ENCODE peak calls at places on chromosomes 13 and 19, in ten cellular contexts. One of them, this sample, is unnamed.

GRCh38 chr13:44756411-44756810 is 180.3 kb upstream of the TSC22D1 start:
- DNase-seq in gastrocnemius medialis: no peak
- DNase-seq in epithelial cell of esophagus: no peak
- DNase-seq in lower leg skin: no peak
- DNase-seq in right atrium auricular region: no peak
- DNase-seq in heart right ventricle: no peak
- DNase-seq in tibial nerve: no peak
- DNase-seq in mucosa of descending colon: no peak
- DNase-seq in AG04450: no peak
- DNase-seq in pancreas: no peak
- DNase-seq in this sample: no peak

GRCh38 chr13:21218351-21219043 is 42.0 kb downstream of the MRPL57 start:
- DNase-seq in gastrocnemius medialis: no peak
- DNase-seq in epithelial cell of esophagus: no peak
- DNase-seq in lower leg skin: no peak
- DNase-seq in right atrium auricular region: no peak
- DNase-seq in heart right ventricle: no peak
- DNase-seq in tibial nerve: no peak
- DNase-seq in mucosa of descending colon: no peak
- DNase-seq in AG04450: no peak
- DNase-seq in pancreas: no peak
- DNase-seq in this sample: no peak

GRCh38 chr13:43908156-43909126 is 28.7 kb downstream of the LACC1 start:
- DNase-seq in gastrocnemius medialis: no peak
- DNase-seq in epithelial cell of esophagus: peak; percentile 58
- DNase-seq in lower leg skin: no peak
- DNase-seq in right atrium auricular region: no peak
- DNase-seq in heart right ventricle: no peak
- DNase-seq in tibial nerve: no peak
- DNase-seq in mucosa of descending colon: no peak
- DNase-seq in AG04450: peak; percentile 55
- DNase-seq in pancreas: no peak
- DNase-seq in this sample: peak; percentile 51

GRCh38 chr19:50796128-50796633 is 6.0 kb downstream of the ACP4 start:
- DNase-seq in gastrocnemius medialis: no peak
- DNase-seq in epithelial cell of esophagus: no peak
- DNase-seq in lower leg skin: no peak
- DNase-seq in right atrium auricular region: no peak
- DNase-seq in heart right ventricle: no peak
- DNase-seq in tibial nerve: no peak
- DNase-seq in mucosa of descending colon: no peak
- DNase-seq in AG04450: no peak
- DNase-seq in pancreas: no peak
- DNase-seq in this sample: no peak

GRCh38 chr13:111035861-111036260 is 79.2 kb upstream of the ARHGEF7 start:
- DNase-seq in gastrocnemius medialis: no peak
- DNase-seq in epithelial cell of esophagus: no peak
- DNase-seq in lower leg skin: peak; percentile 42
- DNase-seq in right atrium auricular region: no peak
- DNase-seq in heart right ventricle: no peak
- DNase-seq in tibial nerve: no peak
- DNase-seq in mucosa of descending colon: no peak
- DNase-seq in AG04450: no peak
- DNase-seq in pancreas: no peak
- DNase-seq in this sample: no peak

GRCh38 chr19:11242864-11243797 is 3.7 kb downstream of the ANGPTL8 start:
- DNase-seq in gastrocnemius medialis: peak; percentile 80
- DNase-seq in epithelial cell of esophagus: peak; percentile 80
- DNase-seq in lower leg skin: peak; percentile 98
- DNase-seq in right atrium auricular region: peak; percentile 93
- DNase-seq in heart right ventricle: peak; percentile 97
- DNase-seq in tibial nerve: peak; percentile 94
- DNase-seq in mucosa of descending colon: peak; percentile 94
- DNase-seq in AG04450: peak; percentile 65
- DNase-seq in pancreas: peak; percentile 98
- DNase-seq in this sample: peak; percentile 13

GRCh38 chr13:50403311-50403710 is 388.1 kb downstream of the KCNRG start:
- DNase-seq in gastrocnemius medialis: no peak
- DNase-seq in epithelial cell of esophagus: peak; percentile 49
- DNase-seq in lower leg skin: no peak
- DNase-seq in right atrium auricular region: no peak
- DNase-seq in heart right ventricle: no peak
- DNase-seq in tibial nerve: no peak
- DNase-seq in mucosa of descending colon: no peak
- DNase-seq in AG04450: no peak
- DNase-seq in pancreas: no peak
- DNase-seq in this sample: no peak

GRCh38 chr19:32404213-32404938 is 1.2 kb upstream of the DPY19L3 start:
- DNase-seq in gastrocnemius medialis: no peak
- DNase-seq in epithelial cell of esophagus: peak; percentile 24
- DNase-seq in lower leg skin: no peak
- DNase-seq in right atrium auricular region: no peak
- DNase-seq in heart right ventricle: no peak
- DNase-seq in tibial nerve: no peak
- DNase-seq in mucosa of descending colon: peak; percentile 35
- DNase-seq in AG04450: no peak
- DNase-seq in pancreas: no peak
- DNase-seq in this sample: no peak

GRCh38 chr13:48004201-48004600 is 3.1 kb upstream of the SUCLA2 start:
- DNase-seq in gastrocnemius medialis: no peak
- DNase-seq in epithelial cell of esophagus: no peak
- DNase-seq in lower leg skin: no peak
- DNase-seq in right atrium auricular region: no peak
- DNase-seq in heart right ventricle: no peak
- DNase-seq in tibial nerve: no peak
- DNase-seq in mucosa of descending colon: no peak
- DNase-seq in AG04450: no peak
- DNase-seq in pancreas: no peak
- DNase-seq in this sample: no peak

DNA sequence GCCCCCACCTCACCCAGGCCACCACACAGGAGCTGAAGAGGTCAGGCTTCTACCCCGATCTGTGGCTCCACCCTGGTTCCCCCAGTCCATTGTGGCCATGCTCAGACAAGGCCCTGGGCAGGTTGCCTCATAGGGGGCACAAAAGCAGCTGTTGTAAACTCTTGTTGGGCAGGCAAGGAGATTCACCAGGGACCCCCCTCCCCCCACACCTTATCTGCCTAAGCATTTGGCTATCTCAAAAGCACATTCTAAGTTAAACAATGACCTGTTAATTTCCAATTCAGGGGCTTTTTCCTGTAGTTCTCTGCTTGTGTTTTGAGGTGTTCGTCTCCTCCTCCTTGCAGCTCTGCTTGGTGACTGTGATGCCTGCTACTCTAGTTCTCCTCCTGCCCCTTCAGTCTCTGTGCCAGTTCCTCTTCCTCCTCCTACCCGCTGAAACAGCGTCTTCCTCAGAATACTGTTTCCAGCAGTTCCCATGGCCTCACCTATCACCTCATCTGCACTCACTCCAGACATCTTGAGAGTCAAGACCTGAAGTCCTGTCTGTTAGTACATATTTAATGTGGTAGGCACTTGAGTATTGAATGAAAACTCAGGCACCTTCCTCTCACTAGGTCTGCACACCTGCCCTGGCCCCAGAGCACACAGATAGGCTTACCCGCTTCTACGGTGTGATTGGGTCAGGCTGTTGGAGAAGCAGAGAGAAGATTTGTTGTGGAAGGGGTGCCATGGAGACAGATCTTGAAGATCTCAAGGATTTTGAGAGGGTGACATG is 31.7 kb downstream of the SPATA13 start:
- DNase-seq in gastrocnemius medialis: no peak
- DNase-seq in epithelial cell of esophagus: peak; percentile 3
- DNase-seq in lower leg skin: no peak
- DNase-seq in right atrium auricular region: no peak
- DNase-seq in heart right ventricle: no peak
- DNase-seq in tibial nerve: no peak
- DNase-seq in mucosa of descending colon: no peak
- DNase-seq in AG04450: no peak
- DNase-seq in pancreas: no peak
- DNase-seq in this sample: no peak
- TF ChIP-seq CTCF in gastrocnemius medialis: no peak
- TF ChIP-seq CTCF in epithelial cell of esophagus: no peak
- TF ChIP-seq CTCF in lower leg skin: no peak
- TF ChIP-seq CTCF in right atrium auricular region: no peak
- TF ChIP-seq CTCF in heart right ventricle: no peak
- TF ChIP-seq CTCF in tibial nerve: no peak
- TF ChIP-seq CTCF in mucosa of descending colon: no peak
- TF ChIP-seq CTCF in AG04450: no peak
- TF ChIP-seq CTCF in pancreas: no peak
- TF ChIP-seq CTCF in this sample: no peak

GRCh38 chr19:34480971-34481821 is at the start of gene WTIP:
- DNase-seq in gastrocnemius medialis: peak; percentile 18
- DNase-seq in epithelial cell of esophagus: peak; percentile 80
- DNase-seq in lower leg skin: peak; percentile 92
- DNase-seq in right atrium auricular region: no peak
- DNase-seq in heart right ventricle: peak; percentile 79
- DNase-seq in tibial nerve: peak; percentile 58
- DNase-seq in mucosa of descending colon: peak; percentile 59
- DNase-seq in AG04450: peak; percentile 80
- DNase-seq in pancreas: peak; percentile 74
- DNase-seq in this sample: no peak

GRCh38 chr19:34480491-34480890 is 1.1 kb upstream of the WTIP start:
- DNase-seq in gastrocnemius medialis: peak; percentile 10
- DNase-seq in epithelial cell of esophagus: no peak
- DNase-seq in lower leg skin: peak; percentile 69
- DNase-seq in right atrium auricular region: no peak
- DNase-seq in heart right ventricle: no peak
- DNase-seq in tibial nerve: no peak
- DNase-seq in mucosa of descending colon: no peak
- DNase-seq in AG04450: no peak
- DNase-seq in pancreas: peak; percentile 45
- DNase-seq in this sample: no peak

GRCh38 chr19:34484328-34484727 is 2.8 kb downstream of the WTIP start:
- DNase-seq in gastrocnemius medialis: peak; percentile 17
- DNase-seq in epithelial cell of esophagus: no peak
- DNase-seq in lower leg skin: peak; percentile 80
- DNase-seq in right atrium auricular region: no peak
- DNase-seq in heart right ventricle: peak; percentile 57
- DNase-seq in tibial nerve: no peak
- DNase-seq in mucosa of descending colon: no peak
- DNase-seq in AG04450: no peak
- DNase-seq in pancreas: peak; percentile 27
- DNase-seq in this sample: no peak

GRCh38 chr19:34481861-34482379 is 362 bp downstream of the WTIP start:
- DNase-seq in gastrocnemius medialis: peak; percentile 7
- DNase-seq in epithelial cell of esophagus: peak; percentile 57
- DNase-seq in lower leg skin: peak; percentile 70
- DNase-seq in right atrium auricular region: no peak
- DNase-seq in heart right ventricle: peak; percentile 46
- DNase-seq in tibial nerve: no peak
- DNase-seq in mucosa of descending colon: no peak
- DNase-seq in AG04450: no peak
- DNase-seq in pancreas: no peak
- DNase-seq in this sample: no peak

GRCh38 chr19:34482380-34483250 is 1.1 kb downstream of the WTIP start:
- DNase-seq in gastrocnemius medialis: peak; percentile 10
- DNase-seq in epithelial cell of esophagus: peak; percentile 51
- DNase-seq in lower leg skin: peak; percentile 87
- DNase-seq in right atrium auricular region: no peak
- DNase-seq in heart right ventricle: peak; percentile 40
- DNase-seq in tibial nerve: no peak
- DNase-seq in mucosa of descending colon: no peak
- DNase-seq in AG04450: no peak
- DNase-seq in pancreas: peak; percentile 68
- DNase-seq in this sample: no peak
- H3K4me3 ChIP-seq in gastrocnemius medialis: peak overlapping the region; percentile 52
- H3K4me3 ChIP-seq in epithelial cell of esophagus: peak overlapping the region; percentile 59
- H3K4me3 ChIP-seq in lower leg skin: peak overlapping the region; percentile 51
- H3K4me3 ChIP-seq in right atrium auricular region: peak overlapping the region; percentile 64
- H3K4me3 ChIP-seq in heart right ventricle: peak overlapping the region; percentile 62
- H3K4me3 ChIP-seq in tibial nerve: peak overlapping the region; percentile 93
- H3K4me3 ChIP-seq in mucosa of descending colon: peak overlapping the region; percentile 9
- H3K4me3 ChIP-seq in AG04450: peak overlapping the region; percentile 87
- H3K4me3 ChIP-seq in pancreas: peak overlapping the region; percentile 29
- H3K4me3 ChIP-seq in this sample: peak overlapping the region; percentile 54

GRCh38 chr13:98315902-98316301 is 138.8 kb upstream of the RNF113B start:
- DNase-seq in gastrocnemius medialis: no peak
- DNase-seq in epithelial cell of esophagus: no peak
- DNase-seq in lower leg skin: no peak
- DNase-seq in right atrium auricular region: no peak
- DNase-seq in heart right ventricle: no peak
- DNase-seq in tibial nerve: no peak
- DNase-seq in mucosa of descending colon: no peak
- DNase-seq in AG04450: no peak
- DNase-seq in pancreas: no peak
- DNase-seq in this sample: no peak

GRCh38 chr13:98313938-98314292 is 136.8 kb upstream of the RNF113B start:
- DNase-seq in gastrocnemius medialis: no peak
- DNase-seq in epithelial cell of esophagus: no peak
- DNase-seq in lower leg skin: no peak
- DNase-seq in right atrium auricular region: no peak
- DNase-seq in heart right ventricle: no peak
- DNase-seq in tibial nerve: no peak
- DNase-seq in mucosa of descending colon: no peak
- DNase-seq in AG04450: no peak
- DNase-seq in pancreas: peak; percentile 77
- DNase-seq in this sample: no peak

GRCh38 chr13:98313023-98313937 is 136.2 kb upstream of the RNF113B start:
- DNase-seq in gastrocnemius medialis: no peak
- DNase-seq in epithelial cell of esophagus: no peak
- DNase-seq in lower leg skin: no peak
- DNase-seq in right atrium auricular region: no peak
- DNase-seq in heart right ventricle: no peak
- DNase-seq in tibial nerve: no peak
- DNase-seq in mucosa of descending colon: peak; percentile 52
- DNase-seq in AG04450: no peak
- DNase-seq in pancreas: peak; percentile 73
- DNase-seq in this sample: no peak

GRCh38 chr13:98317573-98318171 is 140.6 kb upstream of the RNF113B start:
- DNase-seq in gastrocnemius medialis: no peak
- DNase-seq in epithelial cell of esophagus: no peak
- DNase-seq in lower leg skin: no peak
- DNase-seq in right atrium auricular region: no peak
- DNase-seq in heart right ventricle: no peak
- DNase-seq in tibial nerve: no peak
- DNase-seq in mucosa of descending colon: no peak
- DNase-seq in AG04450: no peak
- DNase-seq in pancreas: no peak
- DNase-seq in this sample: no peak

GRCh38 chr13:98315466-98315865 is 138.4 kb upstream of the RNF113B start:
- DNase-seq in gastrocnemius medialis: no peak
- DNase-seq in epithelial cell of esophagus: no peak
- DNase-seq in lower leg skin: no peak
- DNase-seq in right atrium auricular region: no peak
- DNase-seq in heart right ventricle: no peak
- DNase-seq in tibial nerve: no peak
- DNase-seq in mucosa of descending colon: no peak
- DNase-seq in AG04450: no peak
- DNase-seq in pancreas: no peak
- DNase-seq in this sample: no peak
- TF ChIP-seq CTCF in gastrocnemius medialis: no peak
- TF ChIP-seq CTCF in epithelial cell of esophagus: no peak
- TF ChIP-seq CTCF in lower leg skin: no peak
- TF ChIP-seq CTCF in right atrium auricular region: no peak
- TF ChIP-seq CTCF in heart right ventricle: no peak
- TF ChIP-seq CTCF in tibial nerve: no peak
- TF ChIP-seq CTCF in mucosa of descending colon: no peak
- TF ChIP-seq CTCF in AG04450: peak; percentile 11
- TF ChIP-seq CTCF in pancreas: no peak
- TF ChIP-seq CTCF in this sample: no peak

DNA sequence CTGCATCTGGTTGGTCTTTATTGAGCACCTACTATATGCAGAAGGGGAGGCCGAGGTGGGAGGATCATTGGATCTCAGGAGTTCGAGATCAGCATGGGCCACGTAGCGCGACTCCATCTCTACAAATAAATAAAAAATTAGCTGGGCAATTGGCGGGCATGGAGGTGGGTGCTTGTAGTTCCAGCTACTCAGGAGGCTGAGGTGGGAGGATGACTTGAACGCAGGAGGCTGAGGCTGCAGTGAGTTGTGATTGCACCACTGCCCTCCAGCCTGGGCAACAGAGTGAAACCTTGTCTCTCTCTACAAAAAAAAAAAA is 3.8 kb downstream of the CFD start:
- DNase-seq in gastrocnemius medialis: no peak
- DNase-seq in epithelial cell of esophagus: no peak
- DNase-seq in lower leg skin: no peak
- DNase-seq in right atrium auricular region: no peak
- DNase-seq in heart right ventricle: no peak
- DNase-seq in tibial nerve: no peak
- DNase-seq in mucosa of descending colon: no peak
- DNase-seq in AG04450: no peak
- DNase-seq in pancreas: no peak
- DNase-seq in this sample: no peak
- H3K4me3 ChIP-seq in gastrocnemius medialis: no peak overlapping the region
- H3K4me3 ChIP-seq in epithelial cell of esophagus: no peak overlapping the region
- H3K4me3 ChIP-seq in lower leg skin: no peak overlapping the region
- H3K4me3 ChIP-seq in right atrium auricular region: no peak overlapping the region
- H3K4me3 ChIP-seq in heart right ventricle: no peak overlapping the region
- H3K4me3 ChIP-seq in tibial nerve: no peak overlapping the region
- H3K4me3 ChIP-seq in mucosa of descending colon: no peak overlapping the region
- H3K4me3 ChIP-seq in AG04450: no peak overlapping the region
- H3K4me3 ChIP-seq in pancreas: no peak overlapping the region
- H3K4me3 ChIP-seq in this sample: no peak overlapping the region

This sample was measured in epithelial cell of proximal tubule.